ENCODE peak calls at places on chromosomes 2 and 18, in four cellular contexts. R is K562, M is GM12878, C is HepG2. Q is an unnamed sample.

GRCh38 chr18:11989174-11989573 is 7.9 kb downstream of the IMPA2 start:
- DNase-seq in M (no peak), C (no peak), R (no peak), Q (no peak)

GRCh38 chr2:75407038-75407530 is 153.7 kb downstream of the EVA1A start:
- DNase-seq in M (no peak), R (no peak), C (no peak), Q (no peak)

GRCh38 chr18:79644666-79645057 is 34.9 kb upstream of the CTDP1 start:
- DNase-seq in M (no peak), C (no peak), R (no peak), Q (no peak)

GRCh38 chr18:61833387-61833786 is 59.4 kb downstream of the RNF152 start:
- DNase-seq in R (no peak), M (peak), C (no peak), Q (no peak)

GRCh38 chr2:153819501-153819900 is 52.2 kb upstream of the GALNT13 start:
- DNase-seq in R (no peak), M (no peak), C (no peak), Q (peak)

GRCh38 chr2:59390581-59390980 is 1149.5 kb upstream of the FANCL start:
- DNase-seq in C (no peak), R (no peak), M (no peak), Q (no peak)

GRCh38 chr2:204625135-204625534 is 79.9 kb downstream of the PARD3B start:
- DNase-seq in R (no peak), C (no peak), M (no peak), Q (no peak)

GRCh38 chr2:102632380-102633175 is 13.2 kb downstream of the SLC9A2 start:
- DNase-seq in C (no peak), M (no peak), R (no peak), Q (no peak)

GRCh38 chr2:240579771-240580614 is 6.5 kb upstream of the CAPN10 start:
- DNase-seq in R (no peak), M (peak), C (peak), Q (peak)

GRCh38 chr2:197028230-197028629 is 101.7 kb upstream of the PGAP1 start:
- DNase-seq in C (peak), M (no peak), R (no peak), Q (no peak)

GRCh38 chr2:207952564-207953345 is 72.6 kb downstream of the PLEKHM3 start:
- DNase-seq in R (no peak), M (no peak), C (no peak), Q (no peak)

DNA sequence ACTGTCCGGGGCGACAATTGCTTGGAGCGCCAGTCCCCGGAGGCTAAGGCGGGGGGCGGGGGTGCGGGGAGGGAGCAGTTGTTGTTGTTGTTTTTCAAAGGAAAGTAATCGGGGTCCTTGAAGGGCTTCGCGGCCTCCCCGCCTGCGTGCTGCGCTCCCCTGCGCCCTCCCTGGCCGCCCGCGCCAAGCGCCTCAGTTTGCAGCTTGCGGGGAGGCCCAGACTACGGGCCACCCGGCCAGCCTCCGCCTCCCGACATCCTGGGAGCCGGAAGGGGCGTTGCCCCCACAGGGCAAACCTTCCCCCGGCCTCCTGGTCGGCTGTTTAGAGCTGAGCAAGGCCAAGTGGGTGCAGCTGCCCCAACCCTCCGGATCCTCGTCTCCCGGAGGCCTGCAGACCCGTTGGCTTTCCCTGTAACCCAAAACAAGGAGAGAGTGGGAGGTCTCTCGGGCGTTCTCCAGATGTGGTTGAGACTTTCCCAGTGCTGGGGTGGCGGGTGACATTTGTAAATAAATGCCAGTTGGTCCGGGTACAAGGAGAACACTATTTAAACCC is 3.7 kb upstream of the SIX3 start:
- DNase-seq in C (no peak), M (no peak), R (no peak), Q (peak)
- TF ChIP-seq CTCF in C (no peak), M (no peak), R (no peak), Q (no peak)

DNA sequence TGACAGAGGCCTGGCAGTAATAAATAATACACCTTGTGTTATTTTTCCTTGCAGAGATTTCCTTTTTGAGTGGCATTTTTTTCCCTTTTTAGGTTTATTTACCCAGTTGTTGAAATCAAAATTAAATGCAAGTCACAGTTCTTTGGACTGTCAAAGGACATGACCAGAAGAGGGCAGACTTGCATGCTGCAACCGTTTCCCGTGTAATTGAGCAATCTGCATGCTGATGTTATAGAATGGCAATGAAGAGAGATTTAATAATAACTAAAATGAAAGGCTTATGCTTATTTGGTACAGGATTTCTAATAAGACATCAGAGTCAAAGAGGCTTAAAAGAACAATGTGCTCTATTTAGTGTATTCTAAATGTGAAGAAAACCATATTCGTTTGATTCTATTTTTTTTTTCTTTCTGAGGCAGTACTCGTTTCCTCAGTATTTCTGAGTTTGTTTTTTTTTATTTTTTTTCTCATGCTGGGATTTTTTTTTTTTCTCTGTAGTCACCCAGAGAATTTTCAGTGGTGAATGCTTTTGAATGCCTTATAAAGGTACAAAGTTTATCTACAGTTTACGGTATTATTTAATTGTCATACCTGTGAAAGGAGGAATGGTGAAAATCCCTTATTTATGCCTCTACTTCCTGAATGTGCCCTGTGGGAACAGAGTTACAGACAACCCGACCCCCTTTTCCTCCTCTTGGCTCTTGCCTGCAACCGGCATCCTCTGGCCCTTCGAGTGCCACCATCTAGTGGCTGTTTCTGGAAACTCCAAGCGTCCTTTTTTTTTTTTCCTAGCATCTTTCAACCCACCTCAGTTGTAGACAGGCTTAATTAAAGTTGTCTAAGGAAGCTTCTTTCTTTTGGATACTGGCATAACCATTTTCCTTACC is 368.5 kb downstream of the LRRTM1 start:
- DNase-seq in C (peak), R (peak), M (no peak), Q (peak)
- TF ChIP-seq CREM in C (no peak), R (no peak), M (no peak), Q (no peak)

DNA sequence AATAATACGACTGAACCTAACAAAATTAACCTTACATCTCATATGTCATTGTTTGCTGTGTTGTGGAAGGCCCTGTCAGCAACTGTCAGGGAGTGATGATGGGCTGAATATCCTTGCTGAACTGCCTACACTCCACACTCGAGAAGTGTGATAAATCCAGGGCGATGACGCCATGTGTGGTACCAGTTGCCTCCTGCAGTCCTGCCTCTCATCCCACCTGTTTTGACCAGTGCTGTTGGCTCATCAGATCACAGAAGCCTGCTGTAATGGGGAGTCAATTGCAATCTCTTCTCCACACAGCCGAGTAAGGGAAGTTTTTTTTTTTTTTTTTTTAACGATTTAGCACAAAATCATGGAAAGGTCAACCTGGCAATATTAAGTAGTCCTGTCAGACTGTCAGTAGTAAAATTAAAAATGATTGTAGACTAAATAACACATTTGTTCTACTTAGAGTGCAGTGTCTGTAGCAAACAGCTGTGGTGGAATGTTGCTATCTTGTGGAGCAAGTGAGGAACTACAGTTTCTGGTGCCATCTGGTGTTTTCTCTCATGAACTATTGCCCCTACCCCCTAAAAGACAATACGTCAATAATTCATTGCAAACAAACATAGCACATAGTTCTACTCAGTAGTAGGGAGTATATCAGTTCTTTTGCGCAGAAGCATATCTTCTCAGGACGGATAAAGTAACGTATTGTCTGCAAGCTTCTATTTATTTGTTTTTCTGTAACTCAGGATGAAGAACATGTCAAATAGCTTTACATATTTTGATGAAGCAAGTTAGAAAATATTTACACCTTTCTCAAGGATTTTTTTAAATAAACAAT is 347.6 kb downstream of the CTNNA2 start:
- DNase-seq in R (peak), M (no peak), C (peak), Q (no peak)
- TF ChIP-seq CTCF in R (peak), M (no peak), C (peak), Q (peak)

GRCh38 chr2:63765117-63765516 is 76.6 kb upstream of the UGP2 start:
- DNase-seq in C (no peak), M (no peak), R (no peak), Q (no peak)

GRCh38 chr2:63767307-63767706 is 74.4 kb upstream of the UGP2 start:
- DNase-seq in M (no peak), R (no peak), C (no peak), Q (no peak)

GRCh38 chr2:63768051-63768450 is 73.6 kb upstream of the UGP2 start:
- DNase-seq in M (no peak), C (no peak), R (no peak), Q (no peak)

GRCh38 chr2:63772061-63772460 is 69.6 kb upstream of the UGP2 start:
- DNase-seq in M (no peak), R (no peak), C (no peak), Q (no peak)

GRCh38 chr2:63769915-63770314 is 71.8 kb upstream of the UGP2 start:
- DNase-seq in M (no peak), C (no peak), R (no peak), Q (no peak)
- TF ChIP-seq CREM in M (no peak), C (no peak), R (no peak), Q (no peak)

DNA sequence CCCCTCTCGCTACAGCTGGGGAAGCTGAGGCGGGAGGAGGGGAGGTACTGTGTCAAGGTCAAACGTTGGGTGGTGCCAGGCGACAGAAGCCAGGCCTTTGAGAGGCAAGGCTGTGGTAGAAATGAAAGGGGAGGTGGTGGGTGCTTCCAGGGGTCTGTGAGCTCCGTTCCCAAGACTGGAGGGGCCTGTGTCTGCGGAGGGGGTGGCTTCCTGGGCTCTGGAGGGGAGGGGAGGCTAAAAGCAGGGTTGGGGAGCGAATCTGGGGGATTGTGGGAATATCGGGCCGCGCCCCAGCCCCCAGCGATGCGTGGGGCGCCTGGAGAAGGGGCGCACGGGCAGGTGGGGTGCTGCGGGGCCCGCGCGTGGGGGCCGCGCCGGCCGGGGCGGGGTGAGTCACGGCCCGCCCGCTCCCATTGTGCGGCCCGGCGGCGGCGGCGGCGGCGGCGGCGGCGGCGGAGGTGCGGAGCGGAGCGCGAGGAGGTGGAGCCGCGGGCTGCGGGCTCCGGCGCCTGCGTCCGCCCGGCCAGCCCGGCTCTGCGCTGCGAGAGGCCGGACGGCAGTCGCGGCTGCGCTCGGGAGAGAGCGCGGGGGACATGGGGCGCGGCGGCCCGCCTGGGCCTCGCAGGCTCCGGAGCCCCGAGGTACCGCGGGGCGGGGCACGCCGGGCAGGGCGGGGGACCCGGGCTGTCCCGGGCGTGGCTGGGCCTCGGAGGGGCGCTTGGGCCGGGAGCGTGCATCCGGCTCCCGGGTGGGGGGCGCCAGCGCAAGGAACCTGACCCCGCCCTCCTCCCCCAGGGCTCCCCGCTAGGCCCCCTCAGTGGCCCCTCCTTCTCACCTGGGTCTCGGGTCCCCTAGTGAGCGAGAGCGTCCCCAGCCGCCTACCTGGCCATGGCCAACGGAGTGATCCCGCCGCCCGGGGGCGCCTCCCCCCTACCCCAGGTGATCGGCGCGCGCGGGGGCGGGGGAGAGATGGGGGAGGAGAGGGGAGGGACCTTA is at the start of gene SLC4A3:
- DNase-seq in M (no peak), C (no peak), R (peak), Q (peak)
- TF ChIP-seq CTCF in M (no peak), C (peak), R (no peak), Q (no peak)

GRCh38 chr2:64978514-64979268 is 10.5 kb upstream of the SLC1A4 start:
- DNase-seq in M (no peak), C (no peak), R (peak), Q (no peak)
- TF ChIP-seq CREM in M (no peak), C (no peak), R (no peak), Q (no peak)

Q was measured in WTC11.